ENCODE peak calls at places on chromosome 4, in six cellular contexts. One of them, this sample, is unnamed.

GRCh38 chr4:48027653-48028052 is 11.1 kb downstream of the NIPAL1 start:
- DNase-seq in transverse colon: no peak
- DNase-seq in frontal cortex: no peak
- DNase-seq in stimulated activated CD4-positive, alpha-beta T cell treated with anti-CD3 and anti-CD28 coated beads, Interleukin-2, amount 100 ng/mL, for 4 hours: no peak
- DNase-seq in left cardiac atrium: no peak
- DNase-seq in NCI-H524 treated with DMSO at 0.1 percent for 48 hours: no peak
- DNase-seq in this sample: no peak

GRCh38 chr4:113837397-113837796 is 75.9 kb upstream of the CAMK2D start:
- DNase-seq in left cardiac atrium: no peak
- DNase-seq in NCI-H524 treated with DMSO at 0.1 percent for 48 hours: no peak
- DNase-seq in stimulated activated CD4-positive, alpha-beta T cell treated with anti-CD3 and anti-CD28 coated beads, Interleukin-2, amount 100 ng/mL, for 4 hours: no peak
- DNase-seq in transverse colon: no peak
- DNase-seq in frontal cortex: no peak
- DNase-seq in this sample: peak

GRCh38 chr4:2965262-2965661 is 1.9 kb downstream of the GRK4 start:
- DNase-seq in stimulated activated CD4-positive, alpha-beta T cell treated with anti-CD3 and anti-CD28 coated beads, Interleukin-2, amount 100 ng/mL, for 4 hours: no peak
- DNase-seq in transverse colon: no peak
- DNase-seq in left cardiac atrium: no peak
- DNase-seq in NCI-H524 treated with DMSO at 0.1 percent for 48 hours: no peak
- DNase-seq in frontal cortex: no peak
- DNase-seq in this sample: no peak

GRCh38 chr4:113260671-113261070 is 211.2 kb downstream of the ANK2 start:
- DNase-seq in left cardiac atrium: no peak
- DNase-seq in frontal cortex: no peak
- DNase-seq in stimulated activated CD4-positive, alpha-beta T cell treated with anti-CD3 and anti-CD28 coated beads, Interleukin-2, amount 100 ng/mL, for 4 hours: no peak
- DNase-seq in NCI-H524 treated with DMSO at 0.1 percent for 48 hours: no peak
- DNase-seq in transverse colon: no peak
- DNase-seq in this sample: no peak

GRCh38 chr4:107392951-107393350 is 327.1 kb downstream of the PAPSS1 start:
- DNase-seq in stimulated activated CD4-positive, alpha-beta T cell treated with anti-CD3 and anti-CD28 coated beads, Interleukin-2, amount 100 ng/mL, for 4 hours: no peak
- DNase-seq in NCI-H524 treated with DMSO at 0.1 percent for 48 hours: no peak
- DNase-seq in transverse colon: no peak
- DNase-seq in frontal cortex: no peak
- DNase-seq in left cardiac atrium: no peak
- DNase-seq in this sample: no peak

GRCh38 chr4:150181536-150181935 is 103.3 kb downstream of the DCLK2 start:
- DNase-seq in stimulated activated CD4-positive, alpha-beta T cell treated with anti-CD3 and anti-CD28 coated beads, Interleukin-2, amount 100 ng/mL, for 4 hours: no peak
- DNase-seq in left cardiac atrium: no peak
- DNase-seq in NCI-H524 treated with DMSO at 0.1 percent for 48 hours: no peak
- DNase-seq in frontal cortex: peak
- DNase-seq in transverse colon: no peak
- DNase-seq in this sample: no peak

GRCh38 chr4:73220815-73221214 is 37.8 kb downstream of the ANKRD17 start:
- DNase-seq in NCI-H524 treated with DMSO at 0.1 percent for 48 hours: no peak
- DNase-seq in stimulated activated CD4-positive, alpha-beta T cell treated with anti-CD3 and anti-CD28 coated beads, Interleukin-2, amount 100 ng/mL, for 4 hours: no peak
- DNase-seq in frontal cortex: no peak
- DNase-seq in left cardiac atrium: no peak
- DNase-seq in transverse colon: no peak
- DNase-seq in this sample: no peak

GRCh38 chr4:173448919-173449641 is 50.2 kb upstream of the SCRG1 start:
- DNase-seq in NCI-H524 treated with DMSO at 0.1 percent for 48 hours: peak
- DNase-seq in left cardiac atrium: peak
- DNase-seq in transverse colon: no peak
- DNase-seq in frontal cortex: no peak
- DNase-seq in stimulated activated CD4-positive, alpha-beta T cell treated with anti-CD3 and anti-CD28 coated beads, Interleukin-2, amount 100 ng/mL, for 4 hours: no peak
- DNase-seq in this sample: no peak

GRCh38 chr4:40990899-40991265 is 223.5 kb downstream of the APBB2 start:
- DNase-seq in stimulated activated CD4-positive, alpha-beta T cell treated with anti-CD3 and anti-CD28 coated beads, Interleukin-2, amount 100 ng/mL, for 4 hours: no peak
- DNase-seq in left cardiac atrium: no peak
- DNase-seq in frontal cortex: no peak
- DNase-seq in transverse colon: no peak
- DNase-seq in NCI-H524 treated with DMSO at 0.1 percent for 48 hours: no peak
- DNase-seq in this sample: peak

GRCh38 chr4:43680416-43680815 is 768.2 kb downstream of the KCTD8 start:
- DNase-seq in stimulated activated CD4-positive, alpha-beta T cell treated with anti-CD3 and anti-CD28 coated beads, Interleukin-2, amount 100 ng/mL, for 4 hours: no peak
- DNase-seq in NCI-H524 treated with DMSO at 0.1 percent for 48 hours: no peak
- DNase-seq in transverse colon: no peak
- DNase-seq in frontal cortex: no peak
- DNase-seq in left cardiac atrium: no peak
- DNase-seq in this sample: no peak